ENCODE peak calls at places on chromosome 21, in seven cellular contexts. One of them, this sample, is unnamed.

GRCh38 chr21:37060296-37060695 is 12.6 kb downstream of the PIGP start:
- DNase-seq in cardiac muscle cell: peak; percentile 28
- DNase-seq in endothelial cell of umbilical vein: peak; percentile 77
- DNase-seq in ovary: no peak
- DNase-seq in brain microvascular endothelial cell: peak; percentile 98
- DNase-seq in bronchial epithelial cell: peak; percentile 95
- DNase-seq in colonic mucosa: peak; percentile 74
- DNase-seq in this sample: peak; percentile 97

GRCh38 chr21:17819114-17819877 is at the start of gene C21orf91:
- DNase-seq in cardiac muscle cell: peak; percentile 87
- DNase-seq in endothelial cell of umbilical vein: peak; percentile 86
- DNase-seq in brain microvascular endothelial cell: peak; percentile 76
- DNase-seq in colonic mucosa: peak; percentile 90
- DNase-seq in bronchial epithelial cell: peak; percentile 56
- DNase-seq in ovary: peak; percentile 89
- DNase-seq in this sample: peak; percentile 49

GRCh38 chr21:23743821-23744220 is 1863.5 kb downstream of the MRPL39 start:
- DNase-seq in ovary: no peak
- DNase-seq in cardiac muscle cell: no peak
- DNase-seq in colonic mucosa: no peak
- DNase-seq in bronchial epithelial cell: no peak
- DNase-seq in endothelial cell of umbilical vein: no peak
- DNase-seq in brain microvascular endothelial cell: no peak
- DNase-seq in this sample: no peak

GRCh38 chr21:38136201-38136600 is 120.6 kb upstream of the KCNJ15 start:
- DNase-seq in bronchial epithelial cell: peak; percentile 37
- DNase-seq in colonic mucosa: no peak
- DNase-seq in ovary: no peak
- DNase-seq in cardiac muscle cell: no peak
- DNase-seq in brain microvascular endothelial cell: no peak
- DNase-seq in endothelial cell of umbilical vein: no peak
- DNase-seq in this sample: no peak

GRCh38 chr21:36928960-36929359 is 37.5 kb downstream of the HLCS start:
- DNase-seq in endothelial cell of umbilical vein: no peak
- DNase-seq in colonic mucosa: no peak
- DNase-seq in bronchial epithelial cell: no peak
- DNase-seq in cardiac muscle cell: no peak
- DNase-seq in ovary: no peak
- DNase-seq in brain microvascular endothelial cell: no peak
- DNase-seq in this sample: no peak

GRCh38 chr21:31198575-31198974 is 145.5 kb downstream of the TIAM1 start:
- DNase-seq in endothelial cell of umbilical vein: peak; percentile 49
- DNase-seq in bronchial epithelial cell: peak; percentile 54
- DNase-seq in brain microvascular endothelial cell: peak; percentile 25
- DNase-seq in ovary: no peak
- DNase-seq in colonic mucosa: no peak
- DNase-seq in cardiac muscle cell: peak; percentile 66
- DNase-seq in this sample: no peak

GRCh38 chr21:36478207-36478701 is 1.7 kb downstream of the CLDN14 start:
- DNase-seq in cardiac muscle cell: no peak
- DNase-seq in endothelial cell of umbilical vein: peak; percentile 85
- DNase-seq in bronchial epithelial cell: peak; percentile 96
- DNase-seq in colonic mucosa: no peak
- DNase-seq in brain microvascular endothelial cell: peak; percentile 99
- DNase-seq in ovary: no peak
- DNase-seq in this sample: peak; percentile 81

GRCh38 chr21:37342046-37342632 is 24.4 kb upstream of the DYRK1A start:
- DNase-seq in endothelial cell of umbilical vein: no peak
- DNase-seq in colonic mucosa: no peak
- DNase-seq in cardiac muscle cell: no peak
- DNase-seq in brain microvascular endothelial cell: no peak
- DNase-seq in bronchial epithelial cell: no peak
- DNase-seq in ovary: no peak
- DNase-seq in this sample: no peak

GRCh38 chr21:27425574-27425973 is 458.7 kb upstream of the ADAMTS5 start:
- DNase-seq in brain microvascular endothelial cell: no peak
- DNase-seq in cardiac muscle cell: no peak
- DNase-seq in bronchial epithelial cell: no peak
- DNase-seq in ovary: no peak
- DNase-seq in endothelial cell of umbilical vein: no peak
- DNase-seq in colonic mucosa: no peak
- DNase-seq in this sample: peak; percentile 18

GRCh38 chr21:44454747-44455523 is at the start of gene LRRC3:
- DNase-seq in endothelial cell of umbilical vein: peak; percentile 74
- DNase-seq in colonic mucosa: peak; percentile 89
- DNase-seq in bronchial epithelial cell: peak; percentile 17
- DNase-seq in ovary: peak; percentile 88
- DNase-seq in brain microvascular endothelial cell: peak; percentile 69
- DNase-seq in cardiac muscle cell: peak; percentile 98
- DNase-seq in this sample: peak; percentile 7

GRCh38 chr21:37658994-37659458 is 257.2 kb downstream of the KCNJ6 start:
- DNase-seq in colonic mucosa: no peak
- DNase-seq in cardiac muscle cell: no peak
- DNase-seq in brain microvascular endothelial cell: peak; percentile 69
- DNase-seq in ovary: no peak
- DNase-seq in endothelial cell of umbilical vein: peak; percentile 95
- DNase-seq in bronchial epithelial cell: peak; percentile 95
- DNase-seq in this sample: peak; percentile 83

GRCh38 chr21:26715116-26715515 is 130.1 kb downstream of the ADAMTS1 start:
- DNase-seq in cardiac muscle cell: no peak
- DNase-seq in ovary: no peak
- DNase-seq in bronchial epithelial cell: no peak
- DNase-seq in endothelial cell of umbilical vein: no peak
- DNase-seq in brain microvascular endothelial cell: no peak
- DNase-seq in colonic mucosa: no peak
- DNase-seq in this sample: no peak

GRCh38 chr21:40846057-40846456 is 901 bp downstream of the DSCAM start:
- DNase-seq in endothelial cell of umbilical vein: no peak
- DNase-seq in colonic mucosa: no peak
- DNase-seq in cardiac muscle cell: peak; percentile 14
- DNase-seq in ovary: no peak
- DNase-seq in brain microvascular endothelial cell: no peak
- DNase-seq in bronchial epithelial cell: no peak
- DNase-seq in this sample: no peak

GRCh38 chr21:36964832-36965719 is 1.4 kb downstream of the HLCS start:
- DNase-seq in brain microvascular endothelial cell: no peak
- DNase-seq in endothelial cell of umbilical vein: no peak
- DNase-seq in bronchial epithelial cell: no peak
- DNase-seq in ovary: no peak
- DNase-seq in colonic mucosa: no peak
- DNase-seq in cardiac muscle cell: no peak
- DNase-seq in this sample: no peak

GRCh38 chr21:16587141-16587570 is 857.4 kb downstream of the USP25 start:
- DNase-seq in bronchial epithelial cell: peak; percentile 85
- DNase-seq in colonic mucosa: peak; percentile 59
- DNase-seq in cardiac muscle cell: no peak
- DNase-seq in ovary: peak; percentile 28
- DNase-seq in brain microvascular endothelial cell: peak; percentile 77
- DNase-seq in endothelial cell of umbilical vein: peak; percentile 85
- DNase-seq in this sample: no peak

GRCh38 chr21:14403681-14404318 is 20.9 kb upstream of the HSPA13 start:
- DNase-seq in colonic mucosa: no peak
- DNase-seq in ovary: no peak
- DNase-seq in cardiac muscle cell: peak; percentile 25
- DNase-seq in endothelial cell of umbilical vein: peak; percentile 45
- DNase-seq in brain microvascular endothelial cell: peak; percentile 31
- DNase-seq in bronchial epithelial cell: peak; percentile 40
- DNase-seq in this sample: no peak

GRCh38 chr21:44403106-44404020 is 49.9 kb downstream of the TRPM2 start:
- DNase-seq in brain microvascular endothelial cell: no peak
- DNase-seq in ovary: no peak
- DNase-seq in endothelial cell of umbilical vein: no peak
- DNase-seq in colonic mucosa: no peak
- DNase-seq in cardiac muscle cell: no peak
- DNase-seq in bronchial epithelial cell: no peak
- DNase-seq in this sample: no peak

GRCh38 chr21:20249401-20249800 is 748.8 kb upstream of the NCAM2 start:
- DNase-seq in colonic mucosa: no peak
- DNase-seq in brain microvascular endothelial cell: no peak
- DNase-seq in ovary: no peak
- DNase-seq in endothelial cell of umbilical vein: no peak
- DNase-seq in bronchial epithelial cell: no peak
- DNase-seq in cardiac muscle cell: no peak
- DNase-seq in this sample: no peak

GRCh38 chr21:25878334-25878733 is 143.6 kb downstream of the GABPA start:
- DNase-seq in ovary: no peak
- DNase-seq in bronchial epithelial cell: peak; percentile 41
- DNase-seq in cardiac muscle cell: no peak
- DNase-seq in brain microvascular endothelial cell: peak; percentile 61
- DNase-seq in endothelial cell of umbilical vein: no peak
- DNase-seq in colonic mucosa: no peak
- DNase-seq in this sample: no peak

GRCh38 chr21:26106562-26106961 is 64.0 kb downstream of the APP start:
- DNase-seq in ovary: no peak
- DNase-seq in endothelial cell of umbilical vein: peak; percentile 77
- DNase-seq in cardiac muscle cell: no peak
- DNase-seq in colonic mucosa: no peak
- DNase-seq in bronchial epithelial cell: no peak
- DNase-seq in brain microvascular endothelial cell: no peak
- DNase-seq in this sample: no peak

GRCh38 chr21:17501107-17502006 is 11.5 kb upstream of the CXADR start:
- DNase-seq in ovary: no peak
- DNase-seq in brain microvascular endothelial cell: no peak
- DNase-seq in bronchial epithelial cell: peak; percentile 44
- DNase-seq in cardiac muscle cell: no peak
- DNase-seq in colonic mucosa: peak; percentile 38
- DNase-seq in endothelial cell of umbilical vein: no peak
- DNase-seq in this sample: no peak

GRCh38 chr21:16870116-16870515 is 642.7 kb upstream of the CXADR start:
- DNase-seq in bronchial epithelial cell: peak; percentile 31
- DNase-seq in ovary: no peak
- DNase-seq in brain microvascular endothelial cell: no peak
- DNase-seq in cardiac muscle cell: no peak
- DNase-seq in endothelial cell of umbilical vein: no peak
- DNase-seq in colonic mucosa: no peak
- DNase-seq in this sample: no peak

GRCh38 chr21:37653201-37653600 is 263.1 kb downstream of the KCNJ6 start:
- DNase-seq in colonic mucosa: no peak
- DNase-seq in cardiac muscle cell: no peak
- DNase-seq in ovary: no peak
- DNase-seq in bronchial epithelial cell: no peak
- DNase-seq in endothelial cell of umbilical vein: no peak
- DNase-seq in brain microvascular endothelial cell: no peak
- DNase-seq in this sample: no peak

GRCh38 chr21:31282095-31282709 is 61.9 kb downstream of the TIAM1 start:
- DNase-seq in ovary: no peak
- DNase-seq in colonic mucosa: no peak
- DNase-seq in brain microvascular endothelial cell: peak; percentile 99
- DNase-seq in bronchial epithelial cell: peak; percentile 46
- DNase-seq in endothelial cell of umbilical vein: no peak
- DNase-seq in cardiac muscle cell: peak; percentile 38
- DNase-seq in this sample: peak; percentile 61

GRCh38 chr21:38306407-38306806 is 49.6 kb downstream of the KCNJ15 start:
- DNase-seq in bronchial epithelial cell: peak; percentile 89
- DNase-seq in cardiac muscle cell: no peak
- DNase-seq in colonic mucosa: no peak
- DNase-seq in endothelial cell of umbilical vein: peak; percentile 90
- DNase-seq in ovary: no peak
- DNase-seq in brain microvascular endothelial cell: peak; percentile 85
- DNase-seq in this sample: no peak

GRCh38 chr21:41208946-41209345 is 41.0 kb downstream of the BACE2 start:
- DNase-seq in endothelial cell of umbilical vein: no peak
- DNase-seq in colonic mucosa: no peak
- DNase-seq in cardiac muscle cell: no peak
- DNase-seq in ovary: no peak
- DNase-seq in bronchial epithelial cell: no peak
- DNase-seq in brain microvascular endothelial cell: no peak
- DNase-seq in this sample: no peak

GRCh38 chr21:29585462-29585861 is 286.7 kb downstream of the BACH1 start:
- DNase-seq in colonic mucosa: no peak
- DNase-seq in cardiac muscle cell: no peak
- DNase-seq in endothelial cell of umbilical vein: no peak
- DNase-seq in brain microvascular endothelial cell: no peak
- DNase-seq in bronchial epithelial cell: no peak
- DNase-seq in ovary: no peak
- DNase-seq in this sample: no peak

DNA sequence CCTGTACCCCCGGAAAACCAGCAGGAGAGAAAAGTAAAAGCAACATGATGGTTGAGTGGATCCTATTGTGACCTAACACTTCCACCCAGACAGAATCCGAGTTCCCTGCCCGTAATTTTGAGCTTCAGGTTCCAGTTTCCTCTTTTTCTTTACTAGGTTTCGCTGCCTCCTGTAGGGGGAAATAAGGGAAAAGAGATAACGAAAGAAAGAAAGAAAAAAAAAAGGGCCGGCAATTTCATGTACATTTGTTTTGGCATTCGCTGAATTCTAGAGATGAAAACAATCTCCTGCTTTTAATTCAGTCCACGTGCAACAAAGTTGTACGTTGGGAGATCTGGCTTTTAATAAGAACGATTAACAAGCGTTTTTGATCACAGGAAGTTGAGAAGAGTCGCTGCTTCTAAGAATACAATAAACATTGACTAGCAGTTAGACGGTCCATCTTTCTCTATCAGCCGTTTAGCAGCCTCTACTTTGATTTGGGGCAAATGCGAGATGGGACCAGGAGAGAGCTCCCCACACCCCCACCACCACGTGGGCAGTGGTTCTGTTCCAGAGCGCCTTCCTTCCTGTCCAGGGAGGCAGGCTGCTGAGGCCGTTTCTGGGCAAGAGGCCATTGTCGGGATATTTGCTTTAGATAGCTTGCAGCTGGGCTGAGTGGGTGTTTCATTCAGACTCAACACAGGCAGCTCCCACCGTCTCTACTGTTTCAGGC is 155.9 kb upstream of the RUNX1 start:
- DNase-seq in cardiac muscle cell: no peak
- DNase-seq in colonic mucosa: peak; percentile 60
- DNase-seq in ovary: peak; percentile 90
- DNase-seq in brain microvascular endothelial cell: peak; percentile 93
- DNase-seq in endothelial cell of umbilical vein: peak; percentile 96
- DNase-seq in bronchial epithelial cell: no peak
- DNase-seq in this sample: no peak
- H3K4me3 ChIP-seq in cardiac muscle cell: no peak overlapping the region
- H3K4me3 ChIP-seq in colonic mucosa: no peak overlapping the region
- H3K4me3 ChIP-seq in ovary: peak overlapping the region; percentile 21
- H3K4me3 ChIP-seq in brain microvascular endothelial cell: no peak overlapping the region
- H3K4me3 ChIP-seq in endothelial cell of umbilical vein: peak overlapping the region; percentile 24
- H3K4me3 ChIP-seq in bronchial epithelial cell: no peak overlapping the region
- H3K4me3 ChIP-seq in this sample: no peak overlapping the region

GRCh38 chr21:42239973-42240372 is 21.0 kb downstream of the ABCG1 start:
- DNase-seq in colonic mucosa: no peak
- DNase-seq in ovary: no peak
- DNase-seq in brain microvascular endothelial cell: no peak
- DNase-seq in bronchial epithelial cell: no peak
- DNase-seq in cardiac muscle cell: no peak
- DNase-seq in endothelial cell of umbilical vein: no peak
- DNase-seq in this sample: no peak
- TF ChIP-seq CTCF in colonic mucosa: no peak
- TF ChIP-seq CTCF in ovary: no peak
- TF ChIP-seq CTCF in brain microvascular endothelial cell: peak; percentile 8
- TF ChIP-seq CTCF in bronchial epithelial cell: no peak
- TF ChIP-seq CTCF in cardiac muscle cell: no peak
- TF ChIP-seq CTCF in endothelial cell of umbilical vein: no peak
- TF ChIP-seq CTCF in this sample: no peak

GRCh38 chr21:43332872-43333300 is 94.0 kb downstream of the SIK1 start:
- DNase-seq in cardiac muscle cell: no peak
- DNase-seq in brain microvascular endothelial cell: no peak
- DNase-seq in bronchial epithelial cell: no peak
- DNase-seq in ovary: no peak
- DNase-seq in colonic mucosa: no peak
- DNase-seq in endothelial cell of umbilical vein: no peak
- DNase-seq in this sample: no peak
- H3K4me3 ChIP-seq in cardiac muscle cell: no peak overlapping the region
- H3K4me3 ChIP-seq in brain microvascular endothelial cell: peak overlapping the region; percentile 32
- H3K4me3 ChIP-seq in bronchial epithelial cell: no peak overlapping the region
- H3K4me3 ChIP-seq in ovary: no peak overlapping the region
- H3K4me3 ChIP-seq in colonic mucosa: no peak overlapping the region
- H3K4me3 ChIP-seq in endothelial cell of umbilical vein: no peak overlapping the region
- H3K4me3 ChIP-seq in this sample: no peak overlapping the region

GRCh38 chr21:32921632-32922230 is 104.0 kb upstream of the OLIG2 start:
- DNase-seq in cardiac muscle cell: no peak
- DNase-seq in bronchial epithelial cell: peak; percentile 7
- DNase-seq in colonic mucosa: peak; percentile 44
- DNase-seq in ovary: no peak
- DNase-seq in brain microvascular endothelial cell: no peak
- DNase-seq in endothelial cell of umbilical vein: peak; percentile 6
- DNase-seq in this sample: no peak
- TF ChIP-seq CTCF in cardiac muscle cell: peak; percentile 33
- TF ChIP-seq CTCF in bronchial epithelial cell: peak; percentile 41
- TF ChIP-seq CTCF in colonic mucosa: peak; percentile 51
- TF ChIP-seq CTCF in ovary: no peak
- TF ChIP-seq CTCF in brain microvascular endothelial cell: peak; percentile 62
- TF ChIP-seq CTCF in endothelial cell of umbilical vein: peak; percentile 61
- TF ChIP-seq CTCF in this sample: peak; percentile 45

This sample was measured in kidney epithelial cell.